ENCODE peak calls at places on chromosomes 6 and 20, in eight cellular contexts. C is CD8-positive, alpha-beta memory T cell; L is sigmoid colon; D is AG04450; J is fibroblast of lung; R is naive thymus-derived CD4-positive, alpha-beta T cell; T is neural progenitor cell; W is A549. M is an unnamed sample.

GRCh38 chr6:114144887-114145851 is 174.2 kb upstream of the HDAC2 start:
- DNase-seq in W (no peak), C (no peak), J (no peak), D (no peak), L (no peak), T (peak; percentile 52), R (no peak), M (no peak)

GRCh38 chr6:141199074-141199473 is 933.7 kb upstream of the GJE1 start:
- DNase-seq in J (peak; percentile 96), L (no peak), D (peak; percentile 68), C (no peak), R (no peak), W (no peak), T (peak; percentile 7), M (no peak)

GRCh38 chr6:16769131-16769985 is 8.1 kb upstream of the ATXN1 start:
- DNase-seq in T (no peak), W (peak; percentile 91), C (peak; percentile 84), L (peak; percentile 68), R (peak; percentile 42), D (no peak), J (peak; percentile 84), M (no peak)

GRCh38 chr6:151805286-151805840 is 2.1 kb upstream of the ESR1 start:
- DNase-seq in J (no peak), C (no peak), T (peak; percentile 33), L (no peak), W (no peak), D (no peak), R (no peak), M (no peak)

GRCh38 chr6:39104528-39104927 is 10.5 kb downstream of the SAYSD1 start:
- DNase-seq in T (no peak), J (no peak), R (no peak), C (no peak), W (no peak), D (no peak), L (no peak), M (no peak)

GRCh38 chr6:113855500-113856010 is 1.6 kb upstream of the MARCKS start:
- DNase-seq in W (peak; percentile 32), L (peak; percentile 75), D (no peak), T (peak; percentile 67), R (no peak), J (peak; percentile 58), C (no peak), M (no peak)

GRCh38 chr6:14682821-14683220 is 563.0 kb upstream of the JARID2 start:
- DNase-seq in L (no peak), T (no peak), D (no peak), W (no peak), R (no peak), J (peak; percentile 74), C (no peak), M (no peak)

GRCh38 chr6:157822221-157823000 is 635 bp upstream of the SNX9 start:
- DNase-seq in W (peak; percentile 10), D (no peak), L (no peak), T (peak; percentile 52), C (peak; percentile 50), R (no peak), J (no peak), M (no peak)

GRCh38 chr6:10140121-10140520 is 274.8 kb downstream of the TFAP2A start:
- DNase-seq in C (no peak), D (no peak), W (no peak), J (no peak), L (no peak), R (no peak), T (no peak), M (no peak)

GRCh38 chr20:728022-728944 is 40.0 kb downstream of the SLC52A3 start:
- DNase-seq in L (no peak), W (peak; percentile 80), R (peak; percentile 40), C (no peak), T (peak; percentile 94), J (peak; percentile 11), D (no peak), M (no peak)

GRCh38 chr6:122798099-122798641 is 9.1 kb downstream of the SMPDL3A start:
- DNase-seq in T (no peak), D (no peak), J (peak; percentile 68), R (no peak), L (no peak), W (peak; percentile 59), C (no peak), M (no peak)

GRCh38 chr6:115323001-115323400 is 737.7 kb downstream of the FRK start:
- DNase-seq in D (no peak), C (no peak), J (no peak), R (no peak), T (no peak), W (no peak), L (no peak), M (no peak)

GRCh38 chr6:79520534-79520933 is 16.7 kb downstream of the LCA5 start:
- DNase-seq in R (no peak), W (no peak), T (no peak), L (no peak), C (no peak), D (no peak), J (no peak), M (no peak)

GRCh38 chr6:74657033-74657432 is 548.8 kb downstream of the COL12A1 start:
- DNase-seq in T (no peak), J (no peak), W (no peak), C (no peak), D (no peak), R (no peak), L (no peak), M (no peak)

GRCh38 chr6:104828478-104828877 is 31.2 kb downstream of the HACE1 start:
- DNase-seq in C (no peak), T (no peak), R (no peak), L (no peak), J (no peak), W (no peak), D (no peak), M (no peak)

GRCh38 chr6:52020961-52021570 is 66.3 kb downstream of the PKHD1 start:
- DNase-seq in J (peak; percentile 44), W (peak; percentile 10), L (no peak), D (no peak), R (peak; percentile 6), T (peak; percentile 42), C (no peak), M (peak; percentile 78)

GRCh38 chr6:5632348-5632935 is 371.1 kb downstream of the FARS2 start:
- DNase-seq in C (no peak), L (no peak), J (no peak), R (no peak), T (no peak), W (no peak), D (no peak), M (peak; percentile 64)

GRCh38 chr6:128882991-128883571 is at the start of gene LAMA2:
- DNase-seq in C (no peak), R (no peak), L (peak; percentile 92), J (peak; percentile 78), W (no peak), T (peak; percentile 84), D (peak; percentile 29), M (no peak)

GRCh38 chr6:110575910-110576463 is 99.6 kb upstream of the SLC22A16 start:
- DNase-seq in L (no peak), T (no peak), C (no peak), J (no peak), R (no peak), W (no peak), D (no peak), M (no peak)

GRCh38 chr20:48301189-48301588 is 515.9 kb upstream of the SULF2 start:
- DNase-seq in J (no peak), W (no peak), C (no peak), R (no peak), T (no peak), D (no peak), L (no peak), M (no peak)

GRCh38 chr20:48295966-48296421 is 510.7 kb upstream of the SULF2 start:
- DNase-seq in T (peak; percentile 22), D (peak; percentile 36), J (peak; percentile 33), L (no peak), R (no peak), C (no peak), W (no peak), M (no peak)

GRCh38 chr20:48298851-48299484 is 513.7 kb upstream of the SULF2 start:
- DNase-seq in R (no peak), J (peak; percentile 93), T (peak; percentile 25), C (no peak), W (peak; percentile 76), D (peak; percentile 61), L (no peak), M (peak; percentile 75)

GRCh38 chr20:48295445-48295903 is 510.2 kb upstream of the SULF2 start:
- DNase-seq in J (peak; percentile 87), D (peak; percentile 79), C (no peak), R (no peak), L (no peak), W (peak; percentile 88), T (peak; percentile 76), M (no peak)

DNA sequence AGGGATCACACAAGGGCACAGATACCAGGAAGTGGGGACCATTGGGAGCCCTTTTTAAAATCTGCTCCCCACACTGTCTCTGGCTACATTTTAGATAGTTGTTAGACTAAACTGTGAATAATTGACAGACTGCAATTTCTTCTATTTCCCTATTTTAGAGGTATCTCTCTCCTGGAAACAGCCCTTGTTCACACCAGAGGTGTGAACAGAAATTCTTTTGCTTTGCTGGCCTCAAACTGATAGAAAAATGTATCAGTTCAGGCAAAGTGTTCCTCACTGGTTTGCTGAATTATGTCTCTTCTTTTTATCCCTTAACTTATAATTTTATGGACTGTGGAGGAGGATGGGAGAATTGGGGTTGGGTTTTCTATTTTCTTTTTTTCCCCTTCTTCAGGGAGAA is 513.1 kb upstream of the SULF2 start:
- DNase-seq in C (no peak), J (no peak), R (no peak), L (no peak), T (no peak), D (no peak), W (no peak), M (no peak)
- H3K27ac ChIP-seq in C (no peak overlapping the region), J (peak overlapping the region; percentile 48), R (no peak overlapping the region), L (peak overlapping the region; percentile 73), T (no peak overlapping the region), D (peak overlapping the region; percentile 35), W (peak overlapping the region; percentile 85), M (peak overlapping the region; percentile 33)

GRCh38 chr20:64223526-64224067 is 32.0 kb upstream of the PCMTD2 start:
- DNase-seq in R (no peak), L (no peak), J (peak; percentile 31), D (no peak), C (no peak), W (no peak), T (peak; percentile 90), M (no peak)
- H3K27ac ChIP-seq in R (no peak overlapping the region), L (peak overlapping the region; percentile 28), J (peak overlapping the region; percentile 62), D (peak overlapping the region; percentile 97), C (no peak overlapping the region), W (no peak overlapping the region), T (no peak overlapping the region), M (no peak overlapping the region)

DNA sequence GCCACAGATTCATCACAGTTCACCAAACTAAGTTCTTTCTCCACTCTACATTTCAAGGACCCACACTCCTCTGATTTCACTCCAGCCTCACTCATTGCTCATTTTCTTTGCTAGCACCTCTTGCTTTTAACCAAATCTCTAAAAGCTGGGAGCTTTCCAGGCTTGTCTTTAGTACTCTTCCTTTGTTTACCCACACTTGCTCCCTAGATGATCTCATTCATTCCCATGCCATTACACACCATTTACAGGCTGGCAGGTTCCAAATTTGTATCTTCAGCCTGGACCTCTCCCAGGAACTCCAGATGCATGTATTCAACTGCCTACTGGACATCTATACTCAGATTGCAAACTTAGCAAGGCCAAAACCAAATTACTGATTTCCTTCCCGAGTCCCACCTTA is 5.3 kb upstream of the GUCA1B start:
- DNase-seq in W (peak; percentile 66), C (no peak), R (no peak), D (peak; percentile 96), T (no peak), L (no peak), J (peak; percentile 99), M (no peak)
- H3K27ac ChIP-seq in W (peak overlapping the region; percentile 86), C (no peak overlapping the region), R (no peak overlapping the region), D (peak overlapping the region; percentile 81), T (no peak overlapping the region), L (peak overlapping the region; percentile 80), J (peak overlapping the region; percentile 73), M (no peak overlapping the region)

GRCh38 chr6:44078219-44078794 is 48.9 kb downstream of the MRPL14 start:
- DNase-seq in R (no peak), J (no peak), W (no peak), T (no peak), L (no peak), C (no peak), D (no peak), M (no peak)
- H3K27ac ChIP-seq in R (no peak overlapping the region), J (no peak overlapping the region), W (peak overlapping the region; percentile 56), T (no peak overlapping the region), L (no peak overlapping the region), C (peak overlapping the region; percentile 75), D (no peak overlapping the region), M (peak overlapping the region; percentile 1)